ENCODE peak calls at places on chromosomes 11 and 22, in four cellular contexts. One of them, this sample, is unnamed.

GRCh38 chr11:19968860-19969259 is 191.4 kb downstream of the DBX1 start:
- DNase-seq in COR-L47: no peak
- DNase-seq in SHP77 treated with DMSO at 0.1 percent for 48 hours: no peak
- DNase-seq in NCI-H69: no peak
- DNase-seq in this sample: no peak

GRCh38 chr11:28231475-28231874 is 123.3 kb downstream of the METTL15 start:
- DNase-seq in COR-L47: no peak
- DNase-seq in SHP77 treated with DMSO at 0.1 percent for 48 hours: no peak
- DNase-seq in NCI-H69: no peak
- DNase-seq in this sample: no peak

GRCh38 chr11:6204708-6205107 is 649 bp upstream of the C11orf42 start:
- DNase-seq in NCI-H69: no peak
- DNase-seq in COR-L47: no peak
- DNase-seq in SHP77 treated with DMSO at 0.1 percent for 48 hours: no peak
- DNase-seq in this sample: peak

GRCh38 chr11:45554230-45554967 is 111.0 kb downstream of the CHST1 start:
- DNase-seq in COR-L47: no peak
- DNase-seq in NCI-H69: no peak
- DNase-seq in SHP77 treated with DMSO at 0.1 percent for 48 hours: no peak
- DNase-seq in this sample: no peak

GRCh38 chr22:33986167-33986771 is 66.0 kb upstream of the LARGE1 start:
- DNase-seq in NCI-H69: no peak
- DNase-seq in COR-L47: no peak
- DNase-seq in SHP77 treated with DMSO at 0.1 percent for 48 hours: no peak
- DNase-seq in this sample: no peak

GRCh38 chr11:10211470-10211869 is 82.5 kb downstream of the SBF2 start:
- DNase-seq in NCI-H69: peak
- DNase-seq in SHP77 treated with DMSO at 0.1 percent for 48 hours: no peak
- DNase-seq in COR-L47: no peak
- DNase-seq in this sample: no peak

GRCh38 chr22:49543876-49544275 is 283.8 kb downstream of the BRD1 start:
- DNase-seq in NCI-H69: no peak
- DNase-seq in COR-L47: no peak
- DNase-seq in SHP77 treated with DMSO at 0.1 percent for 48 hours: no peak
- DNase-seq in this sample: no peak

GRCh38 chr22:48106215-48106614 is 1343.8 kb downstream of the TBC1D22A start:
- DNase-seq in NCI-H69: no peak
- DNase-seq in COR-L47: no peak
- DNase-seq in SHP77 treated with DMSO at 0.1 percent for 48 hours: no peak
- DNase-seq in this sample: no peak

GRCh38 chr11:3022300-3022967 is 30.3 kb upstream of the NAP1L4 start:
- DNase-seq in NCI-H69: no peak
- DNase-seq in SHP77 treated with DMSO at 0.1 percent for 48 hours: no peak
- DNase-seq in COR-L47: no peak
- DNase-seq in this sample: peak

GRCh38 chr22:46036558-46037408 is 59.8 kb upstream of the WNT7B start:
- DNase-seq in SHP77 treated with DMSO at 0.1 percent for 48 hours: peak
- DNase-seq in COR-L47: no peak
- DNase-seq in NCI-H69: peak
- DNase-seq in this sample: no peak

GRCh38 chr11:12735262-12735661 is 61.0 kb downstream of the TEAD1 start:
- DNase-seq in SHP77 treated with DMSO at 0.1 percent for 48 hours: no peak
- DNase-seq in COR-L47: no peak
- DNase-seq in NCI-H69: no peak
- DNase-seq in this sample: no peak

GRCh38 chr22:33842006-33842354 is 78.3 kb downstream of the LARGE1 start:
- DNase-seq in NCI-H69: no peak
- DNase-seq in SHP77 treated with DMSO at 0.1 percent for 48 hours: no peak
- DNase-seq in COR-L47: no peak
- DNase-seq in this sample: no peak

GRCh38 chr22:41939981-41940852 is 6.7 kb downstream of the CENPM start:
- DNase-seq in NCI-H69: peak
- DNase-seq in SHP77 treated with DMSO at 0.1 percent for 48 hours: no peak
- DNase-seq in COR-L47: peak
- DNase-seq in this sample: no peak

GRCh38 chr11:2316169-2316962 is 14.6 kb downstream of the TSPAN32 start:
- DNase-seq in COR-L47: no peak
- DNase-seq in NCI-H69: no peak
- DNase-seq in SHP77 treated with DMSO at 0.1 percent for 48 hours: no peak
- DNase-seq in this sample: no peak

GRCh38 chr11:33691051-33691864 is 9.4 kb downstream of the C11orf91 start:
- DNase-seq in NCI-H69: peak
- DNase-seq in COR-L47: no peak
- DNase-seq in SHP77 treated with DMSO at 0.1 percent for 48 hours: no peak
- DNase-seq in this sample: no peak

This sample was measured in SIG-M5.